ENCODE peak calls at places on chromosomes 5 and 9, in nine cellular contexts. Q, Z, H, M, K, G, V, I and E are unnamed samples.

GRCh38 chr9:32968101-32969011 is 33.1 kb downstream of the APTX start:
- DNase-seq in I (peak), G (no peak), M (peak), V (peak), K (peak), H (peak), Z (no peak), Q (peak), E (no peak)

GRCh38 chr9:38687389-38687842 is 32.5 kb downstream of the FAM240B start:
- DNase-seq in M (peak), I (peak), V (no peak), Q (peak), Z (peak), G (peak), K (no peak), H (no peak), E (no peak)

GRCh38 chr5:79032031-79032711 is 37.3 kb downstream of the DMGDH start:
- DNase-seq in K (no peak), V (no peak), M (no peak), G (no peak), Q (no peak), I (no peak), H (no peak), Z (no peak), E (no peak)

GRCh38 chr5:147190236-147190815 is 44.5 kb upstream of the STK32A start:
- DNase-seq in V (peak), I (no peak), G (no peak), Q (no peak), M (no peak), Z (no peak), H (no peak), K (peak), E (no peak)

GRCh38 chr9:89542461-89543021 is 44.6 kb upstream of the SEMA4D start:
- DNase-seq in V (no peak), Q (no peak), Z (no peak), H (no peak), G (no peak), M (no peak), K (no peak), I (peak), E (no peak)

GRCh38 chr5:127072861-127073846 is at the start of gene C5orf63:
- DNase-seq in H (no peak), I (peak), V (peak), G (peak), K (peak), M (no peak), Z (peak), Q (peak), E (no peak)

GRCh38 chr9:124298646-124299235 is 41.0 kb downstream of the NEK6 start:
- DNase-seq in Q (no peak), K (no peak), M (no peak), V (no peak), I (no peak), G (no peak), H (no peak), Z (no peak), E (no peak)

GRCh38 chr5:5932824-5933223 is 445.5 kb downstream of the MED10 start:
- DNase-seq in M (no peak), Z (no peak), G (no peak), H (no peak), Q (no peak), K (no peak), V (no peak), I (no peak), E (no peak)

GRCh38 chr5:125961150-125961549 is 462.1 kb upstream of the GRAMD2B start:
- DNase-seq in I (peak), H (no peak), V (no peak), K (no peak), M (no peak), Z (no peak), G (no peak), Q (no peak), E (no peak)

GRCh38 chr5:39062530-39062929 is 11.7 kb downstream of the RICTOR start:
- DNase-seq in Z (no peak), K (peak), I (no peak), Q (no peak), H (no peak), G (no peak), V (no peak), M (no peak), E (no peak)

GRCh38 chr9:268616-269015 is 54.0 kb downstream of the DOCK8 start:
- DNase-seq in G (no peak), M (no peak), Z (no peak), I (no peak), K (no peak), H (no peak), V (no peak), Q (no peak), E (no peak)
- H3K4me3 ChIP-seq in G (no peak), M (no peak), Z (no peak), I (no peak), K (no peak), H (no peak), V (no peak), Q (no peak), E (no peak)

GRCh38 chr9:93183106-93183662 is 755 bp upstream of the WNK2 start:
- DNase-seq in M (no peak), H (no peak), G (no peak), Q (no peak), V (no peak), I (no peak), Z (peak), K (no peak), E (no peak)
- H3K4me3 ChIP-seq in M (peak), H (peak), G (peak), Q (peak), V (no peak), I (peak), Z (no peak), K (no peak), E (no peak)

GRCh38 chr5:151680944-151681427 is 5.7 kb downstream of the SPARC start:
- DNase-seq in I (no peak), G (no peak), V (peak), Z (peak), Q (no peak), K (peak), M (no peak), H (no peak), E (no peak)
- H3K4me3 ChIP-seq in I (no peak), G (peak), V (peak), Z (no peak), Q (no peak), K (peak), M (no peak), H (no peak), E (peak)

GRCh38 chr5:154813736-154814135 is 36.7 kb downstream of the FAXDC2 start:
- DNase-seq in K (no peak), M (no peak), V (no peak), Q (no peak), G (no peak), H (no peak), I (no peak), Z (no peak), E (no peak)

GRCh38 chr5:154811239-154811638 is 39.2 kb downstream of the FAXDC2 start:
- DNase-seq in H (no peak), G (no peak), V (no peak), Q (no peak), Z (no peak), K (no peak), I (no peak), M (no peak), E (no peak)

GRCh38 chr5:154811653-154812465 is 38.5 kb downstream of the FAXDC2 start:
- DNase-seq in Q (peak), Z (peak), I (peak), H (peak), K (peak), G (peak), V (peak), M (peak), E (no peak)

GRCh38 chr5:154815684-154816247 is 34.6 kb downstream of the FAXDC2 start:
- DNase-seq in M (no peak), Q (no peak), V (no peak), G (no peak), Z (no peak), H (no peak), I (no peak), K (no peak), E (no peak)

GRCh38 chr5:154813158-154813557 is 37.2 kb downstream of the FAXDC2 start:
- DNase-seq in V (no peak), K (no peak), G (no peak), I (no peak), H (no peak), M (no peak), Z (no peak), Q (no peak), E (no peak)
- H3K4me3 ChIP-seq in V (no peak), K (no peak), G (no peak), I (no peak), H (no peak), M (no peak), Z (no peak), Q (no peak), E (no peak)

DNA sequence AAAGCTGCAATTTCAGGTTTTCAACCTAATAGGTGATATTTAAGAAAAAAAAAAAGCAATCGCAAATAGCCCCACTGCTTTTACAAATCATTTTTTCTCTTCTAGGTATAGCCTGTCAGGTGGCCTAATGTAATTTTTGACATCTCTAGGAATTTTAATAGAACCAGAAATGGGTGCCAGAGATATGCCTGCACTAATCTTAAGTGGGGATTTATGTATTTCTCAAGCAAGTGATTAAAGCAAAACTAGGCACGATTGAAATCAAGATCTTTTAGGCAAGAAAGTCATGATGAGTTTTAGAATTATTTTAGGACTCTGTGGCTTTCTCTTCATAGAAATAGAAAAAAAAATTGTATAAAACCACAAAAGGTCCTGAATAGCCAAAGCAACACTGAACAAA is 871 bp upstream of the AMACR start:
- DNase-seq in V (peak), G (no peak), H (no peak), Q (no peak), K (no peak), M (no peak), I (peak), Z (no peak), E (no peak)
- H3K4me3 ChIP-seq in V (peak), G (peak), H (peak), Q (peak), K (peak), M (peak), I (peak), Z (peak), E (peak)

GRCh38 chr5:81080809-81081460 is 120.8 kb downstream of the RASGRF2 start:
- DNase-seq in V (no peak), H (no peak), K (no peak), M (no peak), Q (no peak), I (no peak), G (no peak), Z (peak), E (no peak)

GRCh38 chr5:81081461-81081835 is 121.3 kb downstream of the RASGRF2 start:
- DNase-seq in Q (no peak), V (no peak), Z (peak), M (no peak), H (no peak), K (no peak), I (no peak), G (no peak), E (no peak)

GRCh38 chr5:81091199-81091598 is 131.0 kb downstream of the RASGRF2 start:
- DNase-seq in I (no peak), V (no peak), H (no peak), K (no peak), G (no peak), Q (no peak), Z (no peak), M (no peak), E (no peak)

GRCh38 chr5:81086881-81087281 is 126.7 kb downstream of the RASGRF2 start:
- DNase-seq in Z (no peak), V (no peak), H (no peak), M (no peak), G (no peak), Q (no peak), I (no peak), K (no peak), E (no peak)
- H3K4me3 ChIP-seq in Z (no peak), V (no peak), H (no peak), M (no peak), G (peak), Q (no peak), I (no peak), K (no peak), E (no peak)